ENCODE peak calls at places on chromosomes 12 and 14, in four cellular contexts. G is lung, D is mesendoderm, P is uterus. Q is an unnamed sample.

GRCh38 chr14:105863296-105864108 is 337.1 kb downstream of the TMEM121 start:
- DNase-seq in G (no peak), D (no peak), P (peak; percentile 6), Q (peak; percentile 5)

GRCh38 chr12:29164477-29165163 is 15.5 kb downstream of the FAR2 start:
- DNase-seq in G (no peak), D (peak; percentile 51), P (no peak), Q (no peak)

GRCh38 chr12:110084314-110085015 is 36.1 kb upstream of the C12orf76 start:
- DNase-seq in G (no peak), D (peak; percentile 13), P (no peak), Q (no peak)

GRCh38 chr14:34650786-34651584 is 21.0 kb upstream of the SNX6 start:
- DNase-seq in G (no peak), D (peak; percentile 82), P (no peak), Q (no peak)

GRCh38 chr14:100340454-100340813 is 17.3 kb downstream of the SLC25A47 start:
- DNase-seq in G (no peak), D (no peak), P (no peak), Q (no peak)

GRCh38 chr14:71621966-71622365 is 310.3 kb upstream of the RGS6 start:
- DNase-seq in G (no peak), D (no peak), P (no peak), Q (no peak)

GRCh38 chr12:13005649-13006048 is 5.6 kb upstream of the HEBP1 start:
- DNase-seq in G (no peak), D (no peak), P (no peak), Q (no peak)

GRCh38 chr14:30580616-30581282 is 21.8 kb downstream of the G2E3 start:
- DNase-seq in G (no peak), D (no peak), P (no peak), Q (no peak)

GRCh38 chr14:99724196-99724891 is 40.2 kb downstream of the CYP46A1 start:
- DNase-seq in G (no peak), D (no peak), P (peak; percentile 17), Q (no peak)

GRCh38 chr14:95397325-95397724 is 77.6 kb upstream of the CLMN start:
- DNase-seq in G (no peak), D (no peak), P (no peak), Q (no peak)

GRCh38 chr12:87704374-87704773 is 324.8 kb downstream of the C12orf50 start:
- DNase-seq in G (no peak), D (no peak), P (no peak), Q (no peak)

GRCh38 chr12:108638141-108638823 is 4.6 kb upstream of the SELPLG start:
- DNase-seq in G (no peak), D (no peak), P (peak; percentile 53), Q (no peak)

GRCh38 chr12:110038741-110039084 is 9.6 kb downstream of the C12orf76 start:
- DNase-seq in G (no peak), D (no peak), P (no peak), Q (no peak)

GRCh38 chr12:40158592-40159111 is 52.8 kb upstream of the SLC2A13 start:
- DNase-seq in G (peak; percentile 40), D (no peak), P (no peak), Q (no peak)

GRCh38 chr14:35408026-35408425 is 3.5 kb upstream of the NFKBIA start:
- DNase-seq in G (no peak), D (no peak), P (no peak), Q (no peak)

GRCh38 chr12:10633541-10633940 is 20.1 kb upstream of the MAGOHB start:
- DNase-seq in G (no peak), D (no peak), P (no peak), Q (no peak)

GRCh38 chr12:48008950-48009349 is 4.7 kb upstream of the COL2A1 start:
- DNase-seq in G (no peak), D (no peak), P (no peak), Q (no peak)

GRCh38 chr12:97640826-97641225 is 178.2 kb downstream of the RMST start:
- DNase-seq in G (no peak), D (peak; percentile 7), P (no peak), Q (no peak)

GRCh38 chr12:91817512-91817911 is 328.1 kb downstream of the BTG1 start:
- DNase-seq in G (no peak), D (no peak), P (no peak), Q (no peak)

GRCh38 chr12:99772274-99772673 is 124.7 kb downstream of the GARIN6 start:
- DNase-seq in G (no peak), D (no peak), P (no peak), Q (no peak)

GRCh38 chr14:76473381-76474263 is 97.7 kb downstream of the ESRRB start:
- DNase-seq in G (no peak), D (peak; percentile 50), P (no peak), Q (peak; percentile 49)

GRCh38 chr12:3641428-3641883 is 111.5 kb downstream of the CRACR2A start:
- DNase-seq in G (no peak), D (peak; percentile 49), P (no peak), Q (no peak)

GRCh38 chr12:62922539-62922938 is 12.4 kb downstream of the PPM1H start:
- DNase-seq in G (no peak), D (no peak), P (no peak), Q (no peak)

GRCh38 chr12:121776190-121777098 is 17.0 kb downstream of the RHOF start:
- DNase-seq in G (peak; percentile 84), D (peak; percentile 73), P (peak; percentile 71), Q (peak; percentile 83)
- H3K27ac ChIP-seq in G (peak overlapping the region; percentile 71), D (no peak overlapping the region), P (no peak overlapping the region), Q (peak overlapping the region; percentile 42)

GRCh38 chr14:68655021-68655811 is 137.7 kb downstream of the ZFP36L1 start:
- DNase-seq in G (no peak), D (no peak), P (peak; percentile 60), Q (no peak)
- H3K4me1 ChIP-seq in G (peaks cover 2% of the 10 kb centered on the region), D (no peaks in the 10 kb centered on the region), P (peaks cover 16% of the 10 kb centered on the region), Q (peaks cover 61% of the 10 kb centered on the region)

GRCh38 chr14:103101257-103101963 is 6.9 kb downstream of the EXOC3L4 start:
- DNase-seq in G (no peak), D (no peak), P (no peak), Q (no peak)
- H3K27ac ChIP-seq in G (no peak overlapping the region), D (no peak overlapping the region), P (no peak overlapping the region), Q (no peak overlapping the region)

GRCh38 chr14:103113774-103114173 is 9.5 kb upstream of the TNFAIP2 start:
- DNase-seq in G (no peak), D (no peak), P (no peak), Q (no peak)

GRCh38 chr14:103110681-103111296 is 12.5 kb upstream of the TNFAIP2 start:
- DNase-seq in G (no peak), D (no peak), P (peak; percentile 69), Q (no peak)

GRCh38 chr14:103112488-103113243 is 10.6 kb upstream of the TNFAIP2 start:
- DNase-seq in G (no peak), D (no peak), P (no peak), Q (no peak)

GRCh38 chr14:103111297-103111981 is 11.8 kb upstream of the TNFAIP2 start:
- DNase-seq in G (no peak), D (no peak), P (no peak), Q (no peak)

DNA sequence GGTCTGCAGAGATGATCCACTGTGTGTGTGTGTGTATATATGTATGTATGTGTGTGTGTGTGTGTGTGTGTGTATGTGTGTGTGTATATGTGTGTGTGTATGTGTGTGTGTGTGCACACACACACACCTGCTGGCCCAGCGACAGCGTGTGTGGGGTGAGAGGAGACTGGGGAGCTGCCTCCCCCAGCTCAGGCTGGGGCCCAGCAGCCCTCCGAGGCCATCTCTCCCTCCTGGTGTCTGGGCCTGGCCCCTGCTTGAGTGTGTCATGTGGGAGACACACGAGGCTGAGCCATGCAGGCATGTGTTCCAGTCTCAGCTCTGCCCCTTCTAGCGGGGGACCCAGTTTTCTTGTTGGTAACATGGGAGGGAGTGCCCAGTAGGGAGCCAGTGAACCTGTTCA is 10.0 kb upstream of the TNFAIP2 start:
- DNase-seq in G (no peak), D (no peak), P (no peak), Q (no peak)
- H3K4me1 ChIP-seq in G (peaks cover under 1% of the 10 kb centered on the region), D (peaks cover 3% of the 10 kb centered on the region), P (no peaks in the 10 kb centered on the region), Q (peaks cover 61% of the 10 kb centered on the region)

Q was measured in left ventricle myocardium inferior.